ENCODE peak calls at places on chromosomes 11 and 22, in nine cellular contexts. One of them, this sample, is unnamed.

GRCh38 chr11:829116-829945 is 1.6 kb downstream of the CRACR2B start:
- DNase-seq in mucosa of descending colon: peak; percentile 69
- DNase-seq in A549: no peak
- DNase-seq in PC-3: no peak
- DNase-seq in heart right ventricle: no peak
- DNase-seq in AG10803: no peak
- DNase-seq in kidney: peak; percentile 92
- DNase-seq in fibroblast of mammary gland: no peak
- DNase-seq in GM23338: peak; percentile 64
- DNase-seq in this sample: no peak

GRCh38 chr11:28822596-28822995 is 714.4 kb downstream of the METTL15 start:
- DNase-seq in mucosa of descending colon: no peak
- DNase-seq in A549: no peak
- DNase-seq in PC-3: peak; percentile 16
- DNase-seq in heart right ventricle: no peak
- DNase-seq in AG10803: no peak
- DNase-seq in kidney: no peak
- DNase-seq in fibroblast of mammary gland: no peak
- DNase-seq in GM23338: no peak
- DNase-seq in this sample: no peak

GRCh38 chr11:113553235-113553634 is 78.0 kb upstream of the DRD2 start:
- DNase-seq in mucosa of descending colon: no peak
- DNase-seq in A549: peak; percentile 6
- DNase-seq in PC-3: peak; percentile 93
- DNase-seq in heart right ventricle: no peak
- DNase-seq in AG10803: peak; percentile 99
- DNase-seq in kidney: no peak
- DNase-seq in fibroblast of mammary gland: peak; percentile 90
- DNase-seq in GM23338: peak; percentile 69
- DNase-seq in this sample: no peak

GRCh38 chr11:55701429-55701828 is 39.4 kb downstream of the OR4C6 start:
- DNase-seq in mucosa of descending colon: no peak
- DNase-seq in A549: no peak
- DNase-seq in PC-3: no peak
- DNase-seq in heart right ventricle: no peak
- DNase-seq in AG10803: no peak
- DNase-seq in kidney: no peak
- DNase-seq in fibroblast of mammary gland: no peak
- DNase-seq in GM23338: no peak
- DNase-seq in this sample: no peak

GRCh38 chr11:10324474-10324873 is 19.6 kb downstream of the ADM start:
- DNase-seq in mucosa of descending colon: no peak
- DNase-seq in A549: no peak
- DNase-seq in PC-3: no peak
- DNase-seq in heart right ventricle: no peak
- DNase-seq in AG10803: peak; percentile 38
- DNase-seq in kidney: no peak
- DNase-seq in fibroblast of mammary gland: no peak
- DNase-seq in GM23338: no peak
- DNase-seq in this sample: no peak

GRCh38 chr11:73203790-73204189 is 14.3 kb upstream of the P2RY2 start:
- DNase-seq in mucosa of descending colon: no peak
- DNase-seq in A549: no peak
- DNase-seq in PC-3: no peak
- DNase-seq in heart right ventricle: no peak
- DNase-seq in AG10803: no peak
- DNase-seq in kidney: peak; percentile 71
- DNase-seq in fibroblast of mammary gland: no peak
- DNase-seq in GM23338: no peak
- DNase-seq in this sample: no peak

GRCh38 chr11:66852466-66853241 is 4.2 kb upstream of the LRFN4 start:
- DNase-seq in mucosa of descending colon: peak; percentile 51
- DNase-seq in A549: no peak
- DNase-seq in PC-3: no peak
- DNase-seq in heart right ventricle: no peak
- DNase-seq in AG10803: no peak
- DNase-seq in kidney: peak; percentile 72
- DNase-seq in fibroblast of mammary gland: no peak
- DNase-seq in GM23338: no peak
- DNase-seq in this sample: no peak

GRCh38 chr22:19446603-19447387 is 716 bp downstream of the C22orf39 start:
- DNase-seq in mucosa of descending colon: no peak
- DNase-seq in A549: no peak
- DNase-seq in PC-3: no peak
- DNase-seq in heart right ventricle: no peak
- DNase-seq in AG10803: no peak
- DNase-seq in kidney: no peak
- DNase-seq in fibroblast of mammary gland: peak; percentile 17
- DNase-seq in GM23338: peak; percentile 86
- DNase-seq in this sample: no peak

GRCh38 chr11:114171257-114172054 is 111.9 kb downstream of the ZBTB16 start:
- DNase-seq in mucosa of descending colon: peak; percentile 87
- DNase-seq in A549: no peak
- DNase-seq in PC-3: no peak
- DNase-seq in heart right ventricle: peak; percentile 89
- DNase-seq in AG10803: no peak
- DNase-seq in kidney: peak; percentile 99
- DNase-seq in fibroblast of mammary gland: peak; percentile 76
- DNase-seq in GM23338: no peak
- DNase-seq in this sample: no peak

GRCh38 chr11:84607975-84608787 is 1019.0 kb downstream of the DLG2 start:
- DNase-seq in mucosa of descending colon: no peak
- DNase-seq in A549: no peak
- DNase-seq in PC-3: no peak
- DNase-seq in heart right ventricle: no peak
- DNase-seq in AG10803: no peak
- DNase-seq in kidney: no peak
- DNase-seq in fibroblast of mammary gland: no peak
- DNase-seq in GM23338: no peak
- DNase-seq in this sample: no peak

GRCh38 chr11:72787262-72788104 is 6.4 kb downstream of the STARD10 start:
- DNase-seq in mucosa of descending colon: peak; percentile 89
- DNase-seq in A549: no peak
- DNase-seq in PC-3: no peak
- DNase-seq in heart right ventricle: no peak
- DNase-seq in AG10803: no peak
- DNase-seq in kidney: no peak
- DNase-seq in fibroblast of mammary gland: no peak
- DNase-seq in GM23338: peak; percentile 95
- DNase-seq in this sample: peak; percentile 61

GRCh38 chr11:95451682-95452081 is 220.7 kb upstream of the SESN3 start:
- DNase-seq in mucosa of descending colon: no peak
- DNase-seq in A549: no peak
- DNase-seq in PC-3: peak; percentile 51
- DNase-seq in heart right ventricle: no peak
- DNase-seq in AG10803: peak; percentile 84
- DNase-seq in kidney: no peak
- DNase-seq in fibroblast of mammary gland: peak; percentile 91
- DNase-seq in GM23338: no peak
- DNase-seq in this sample: no peak

GRCh38 chr11:10798330-10798980 is 10.3 kb downstream of the EIF4G2 start:
- DNase-seq in mucosa of descending colon: no peak
- DNase-seq in A549: no peak
- DNase-seq in PC-3: no peak
- DNase-seq in heart right ventricle: no peak
- DNase-seq in AG10803: no peak
- DNase-seq in kidney: no peak
- DNase-seq in fibroblast of mammary gland: no peak
- DNase-seq in GM23338: no peak
- DNase-seq in this sample: no peak

GRCh38 chr22:45425101-45425500 is 11.6 kb downstream of the RIBC2 start:
- DNase-seq in mucosa of descending colon: no peak
- DNase-seq in A549: no peak
- DNase-seq in PC-3: no peak
- DNase-seq in heart right ventricle: no peak
- DNase-seq in AG10803: peak; percentile 69
- DNase-seq in kidney: peak; percentile 13
- DNase-seq in fibroblast of mammary gland: peak; percentile 72
- DNase-seq in GM23338: no peak
- DNase-seq in this sample: no peak

GRCh38 chr11:69190796-69191536 is 35.2 kb downstream of the SMIM38 start:
- DNase-seq in mucosa of descending colon: no peak
- DNase-seq in A549: no peak
- DNase-seq in PC-3: no peak
- DNase-seq in heart right ventricle: no peak
- DNase-seq in AG10803: no peak
- DNase-seq in kidney: no peak
- DNase-seq in fibroblast of mammary gland: no peak
- DNase-seq in GM23338: no peak
- DNase-seq in this sample: no peak

GRCh38 chr11:22449441-22449840 is 111.3 kb downstream of the SLC17A6 start:
- DNase-seq in mucosa of descending colon: no peak
- DNase-seq in A549: no peak
- DNase-seq in PC-3: no peak
- DNase-seq in heart right ventricle: no peak
- DNase-seq in AG10803: peak; percentile 71
- DNase-seq in kidney: no peak
- DNase-seq in fibroblast of mammary gland: no peak
- DNase-seq in GM23338: peak; percentile 60
- DNase-seq in this sample: no peak

GRCh38 chr22:28817919-28818859 is 17.8 kb upstream of the XBP1 start:
- DNase-seq in mucosa of descending colon: no peak
- DNase-seq in A549: no peak
- DNase-seq in PC-3: peak; percentile 19
- DNase-seq in heart right ventricle: peak; percentile 30
- DNase-seq in AG10803: no peak
- DNase-seq in kidney: peak; percentile 82
- DNase-seq in fibroblast of mammary gland: no peak
- DNase-seq in GM23338: peak; percentile 20
- DNase-seq in this sample: peak; percentile 66

GRCh38 chr11:60700689-60701508 is 1.5 kb downstream of the MS4A8 start:
- DNase-seq in mucosa of descending colon: no peak
- DNase-seq in A549: peak; percentile 29
- DNase-seq in PC-3: peak; percentile 79
- DNase-seq in heart right ventricle: no peak
- DNase-seq in AG10803: no peak
- DNase-seq in kidney: no peak
- DNase-seq in fibroblast of mammary gland: peak; percentile 2
- DNase-seq in GM23338: peak; percentile 88
- DNase-seq in this sample: peak; percentile 66

GRCh38 chr22:30223303-30223702 is 23.3 kb downstream of the LIF start:
- DNase-seq in mucosa of descending colon: no peak
- DNase-seq in A549: no peak
- DNase-seq in PC-3: no peak
- DNase-seq in heart right ventricle: no peak
- DNase-seq in AG10803: no peak
- DNase-seq in kidney: no peak
- DNase-seq in fibroblast of mammary gland: no peak
- DNase-seq in GM23338: no peak
- DNase-seq in this sample: no peak

GRCh38 chr11:130241697-130242096 is 73.0 kb downstream of the ZBTB44 start:
- DNase-seq in mucosa of descending colon: no peak
- DNase-seq in A549: no peak
- DNase-seq in PC-3: no peak
- DNase-seq in heart right ventricle: no peak
- DNase-seq in AG10803: no peak
- DNase-seq in kidney: no peak
- DNase-seq in fibroblast of mammary gland: no peak
- DNase-seq in GM23338: peak; percentile 29
- DNase-seq in this sample: no peak
- TF ChIP-seq CTCF in mucosa of descending colon: no peak
- TF ChIP-seq CTCF in A549: no peak
- TF ChIP-seq CTCF in PC-3: peak; percentile 37
- TF ChIP-seq CTCF in heart right ventricle: no peak
- TF ChIP-seq CTCF in AG10803: no peak
- TF ChIP-seq CTCF in kidney: no peak
- TF ChIP-seq CTCF in fibroblast of mammary gland: peak; percentile 2
- TF ChIP-seq CTCF in GM23338: peak; percentile 34
- TF ChIP-seq CTCF in this sample: no peak

GRCh38 chr11:118618991-118619375 is 11.6 kb downstream of the PHLDB1 start:
- DNase-seq in mucosa of descending colon: peak; percentile 54
- DNase-seq in A549: no peak
- DNase-seq in PC-3: no peak
- DNase-seq in heart right ventricle: peak; percentile 67
- DNase-seq in AG10803: peak; percentile 92
- DNase-seq in kidney: peak; percentile 63
- DNase-seq in fibroblast of mammary gland: peak; percentile 87
- DNase-seq in GM23338: no peak
- DNase-seq in this sample: no peak
- H3K4me3 ChIP-seq in mucosa of descending colon: no peak overlapping the region
- H3K4me3 ChIP-seq in A549: no peak overlapping the region
- H3K4me3 ChIP-seq in PC-3: no peak overlapping the region
- H3K4me3 ChIP-seq in heart right ventricle: no peak overlapping the region
- H3K4me3 ChIP-seq in AG10803: peak overlapping the region; percentile 36
- H3K4me3 ChIP-seq in kidney: no peak overlapping the region
- H3K4me3 ChIP-seq in fibroblast of mammary gland: peak overlapping the region; percentile 15
- H3K4me3 ChIP-seq in GM23338: no peak overlapping the region
- H3K4me3 ChIP-seq in this sample: no peak overlapping the region

GRCh38 chr11:115759622-115760527 is 255.7 kb upstream of the CADM1 start:
- DNase-seq in mucosa of descending colon: no peak
- DNase-seq in A549: no peak
- DNase-seq in PC-3: no peak
- DNase-seq in heart right ventricle: peak; percentile 39
- DNase-seq in AG10803: no peak
- DNase-seq in kidney: peak; percentile 67
- DNase-seq in fibroblast of mammary gland: no peak
- DNase-seq in GM23338: peak; percentile 71
- DNase-seq in this sample: no peak

GRCh38 chr11:115761348-115761747 is 257.1 kb upstream of the CADM1 start:
- DNase-seq in mucosa of descending colon: no peak
- DNase-seq in A549: no peak
- DNase-seq in PC-3: no peak
- DNase-seq in heart right ventricle: no peak
- DNase-seq in AG10803: no peak
- DNase-seq in kidney: no peak
- DNase-seq in fibroblast of mammary gland: no peak
- DNase-seq in GM23338: peak; percentile 15
- DNase-seq in this sample: no peak

GRCh38 chr11:115760921-115761320 is 256.7 kb upstream of the CADM1 start:
- DNase-seq in mucosa of descending colon: no peak
- DNase-seq in A549: no peak
- DNase-seq in PC-3: no peak
- DNase-seq in heart right ventricle: no peak
- DNase-seq in AG10803: no peak
- DNase-seq in kidney: no peak
- DNase-seq in fibroblast of mammary gland: no peak
- DNase-seq in GM23338: no peak
- DNase-seq in this sample: no peak

GRCh38 chr11:115760528-115760837 is 256.3 kb upstream of the CADM1 start:
- DNase-seq in mucosa of descending colon: no peak
- DNase-seq in A549: no peak
- DNase-seq in PC-3: no peak
- DNase-seq in heart right ventricle: no peak
- DNase-seq in AG10803: no peak
- DNase-seq in kidney: no peak
- DNase-seq in fibroblast of mammary gland: no peak
- DNase-seq in GM23338: peak; percentile 21
- DNase-seq in this sample: no peak

GRCh38 chr11:115761817-115762216 is 257.6 kb upstream of the CADM1 start:
- DNase-seq in mucosa of descending colon: no peak
- DNase-seq in A549: no peak
- DNase-seq in PC-3: no peak
- DNase-seq in heart right ventricle: no peak
- DNase-seq in AG10803: no peak
- DNase-seq in kidney: no peak
- DNase-seq in fibroblast of mammary gland: no peak
- DNase-seq in GM23338: no peak
- DNase-seq in this sample: no peak
- TF ChIP-seq CTCF in mucosa of descending colon: no peak
- TF ChIP-seq CTCF in A549: no peak
- TF ChIP-seq CTCF in PC-3: no peak
- TF ChIP-seq CTCF in heart right ventricle: peak; percentile 12
- TF ChIP-seq CTCF in AG10803: no peak
- TF ChIP-seq CTCF in kidney: no peak
- TF ChIP-seq CTCF in fibroblast of mammary gland: no peak
- TF ChIP-seq CTCF in GM23338: no peak
- TF ChIP-seq CTCF in this sample: no peak

GRCh38 chr22:17706947-17707346 is 67.3 kb downstream of the BID start:
- DNase-seq in mucosa of descending colon: no peak
- DNase-seq in A549: no peak
- DNase-seq in PC-3: no peak
- DNase-seq in heart right ventricle: no peak
- DNase-seq in AG10803: no peak
- DNase-seq in kidney: no peak
- DNase-seq in fibroblast of mammary gland: no peak
- DNase-seq in GM23338: no peak
- DNase-seq in this sample: no peak
- H3K4me3 ChIP-seq in mucosa of descending colon: no peak overlapping the region
- H3K4me3 ChIP-seq in A549: peak overlapping the region; percentile 49
- H3K4me3 ChIP-seq in PC-3: peak overlapping the region; percentile 60
- H3K4me3 ChIP-seq in heart right ventricle: peak overlapping the region; percentile 39
- H3K4me3 ChIP-seq in AG10803: peak overlapping the region; percentile 59
- H3K4me3 ChIP-seq in kidney: peak overlapping the region; percentile 59
- H3K4me3 ChIP-seq in fibroblast of mammary gland: peak overlapping the region; percentile 56
- H3K4me3 ChIP-seq in GM23338: no peak overlapping the region
- H3K4me3 ChIP-seq in this sample: peak overlapping the region; percentile 12